ENCODE peak calls at places on chromosomes 13 and 19, in four cellular contexts. One of them, this sample, is unnamed.

GRCh38 chr13:77084755-77085154 is 57.8 kb upstream of the FBXL3 start:
- DNase-seq in AG08396: no peak
- DNase-seq in substantia nigra: no peak
- DNase-seq in T follicular helper cell: no peak
- DNase-seq in this sample: no peak

GRCh38 chr19:29639086-29639485 is 26.2 kb upstream of the PLEKHF1 start:
- DNase-seq in substantia nigra: no peak
- DNase-seq in T follicular helper cell: no peak
- DNase-seq in AG08396: no peak
- DNase-seq in this sample: no peak

GRCh38 chr13:47853236-47853635 is 147.8 kb downstream of the SUCLA2 start:
- DNase-seq in AG08396: no peak
- DNase-seq in substantia nigra: no peak
- DNase-seq in T follicular helper cell: no peak
- DNase-seq in this sample: no peak

GRCh38 chr13:91240341-91240740 is 107.1 kb upstream of the MIR17HG start:
- DNase-seq in substantia nigra: no peak
- DNase-seq in AG08396: no peak
- DNase-seq in T follicular helper cell: no peak
- DNase-seq in this sample: no peak

GRCh38 chr13:106496072-106496997 is 39.1 kb downstream of the EFNB2 start:
- DNase-seq in substantia nigra: no peak
- DNase-seq in AG08396: no peak
- DNase-seq in T follicular helper cell: no peak
- DNase-seq in this sample: no peak

GRCh38 chr13:71877280-71877653 is 10.3 kb upstream of the DACH1 start:
- DNase-seq in substantia nigra: no peak
- DNase-seq in AG08396: no peak
- DNase-seq in T follicular helper cell: no peak
- DNase-seq in this sample: no peak

GRCh38 chr19:16461630-16462051 is 10.1 kb downstream of the EPS15L1 start:
- DNase-seq in substantia nigra: no peak
- DNase-seq in AG08396: no peak
- DNase-seq in T follicular helper cell: no peak
- DNase-seq in this sample: no peak

GRCh38 chr13:30743319-30744055 is 8.1 kb downstream of the ALOX5AP start:
- DNase-seq in AG08396: peak; percentile 86
- DNase-seq in substantia nigra: no peak
- DNase-seq in T follicular helper cell: no peak
- DNase-seq in this sample: no peak

GRCh38 chr13:93881418-93881817 is 598.1 kb downstream of the DCT start:
- DNase-seq in T follicular helper cell: no peak
- DNase-seq in substantia nigra: no peak
- DNase-seq in AG08396: no peak
- DNase-seq in this sample: no peak

GRCh38 chr13:112077729-112078128 is 10.8 kb downstream of the SOX1 start:
- DNase-seq in T follicular helper cell: no peak
- DNase-seq in substantia nigra: no peak
- DNase-seq in AG08396: no peak
- DNase-seq in this sample: no peak

GRCh38 chr19:46785054-46785979 is 3.1 kb downstream of the SLC1A5 start:
- DNase-seq in T follicular helper cell: no peak
- DNase-seq in AG08396: no peak
- DNase-seq in substantia nigra: no peak
- DNase-seq in this sample: no peak

GRCh38 chr19:9865732-9866627 is 30.9 kb downstream of the PIN1 start:
- DNase-seq in T follicular helper cell: peak; percentile 24
- DNase-seq in substantia nigra: no peak
- DNase-seq in AG08396: no peak
- DNase-seq in this sample: no peak

GRCh38 chr19:15846923-15847322 is 31.5 kb upstream of the OR10H1 start:
- DNase-seq in substantia nigra: no peak
- DNase-seq in T follicular helper cell: no peak
- DNase-seq in AG08396: no peak
- DNase-seq in this sample: no peak

GRCh38 chr13:40790232-40790631 is 821 bp downstream of the SLC25A15 start:
- DNase-seq in substantia nigra: no peak
- DNase-seq in T follicular helper cell: no peak
- DNase-seq in AG08396: no peak
- DNase-seq in this sample: no peak

GRCh38 chr13:78194904-78195639 is 276.4 kb upstream of the EDNRB start:
- DNase-seq in substantia nigra: no peak
- DNase-seq in AG08396: peak; percentile 14
- DNase-seq in T follicular helper cell: no peak
- DNase-seq in this sample: no peak